ENCODE peak calls at places on chromosomes 1 and 21, in nine cellular contexts. U, A, Y, E, K, B, R, J and P are unnamed samples. For H3K4me1, the result is how much of the 10 kb centered on the place peaks cover.

GRCh38 chr1:117607471-117607870 is 1.6 kb downstream of the TENT5C start:
- DNase-seq in A (no peak), J (peak), U (peak), K (no peak), R (peak), Y (no peak), E (no peak), B (no peak), P (no peak)

GRCh38 chr21:18550361-18550760 is 146.8 kb upstream of the TMPRSS15 start:
- DNase-seq in Y (no peak), J (no peak), B (no peak), A (no peak), R (no peak), K (no peak), U (no peak), E (no peak), P (no peak)

GRCh38 chr1:230125633-230126528 is 58.8 kb downstream of the GALNT2 start:
- DNase-seq in E (peak), U (peak), K (no peak), R (no peak), Y (no peak), B (no peak), A (no peak), J (no peak), P (no peak)

GRCh38 chr1:168386949-168387586 is 106.4 kb downstream of the TBX19 start:
- DNase-seq in U (peak), A (peak), K (no peak), J (no peak), Y (no peak), R (peak), B (peak), E (peak), P (no peak)

GRCh38 chr1:205677152-205677551 is 3.2 kb downstream of the SLC45A3 start:
- DNase-seq in J (no peak), B (no peak), E (no peak), A (no peak), Y (no peak), R (no peak), U (no peak), K (no peak), P (no peak)

GRCh38 chr21:30478015-30478414 is 2.2 kb downstream of the KRTAP19-1 start:
- DNase-seq in K (no peak), J (no peak), Y (no peak), E (no peak), B (no peak), U (peak), A (no peak), R (no peak), P (no peak)

GRCh38 chr1:232923739-232924386 is 26.5 kb upstream of the NTPCR start:
- DNase-seq in Y (no peak), J (peak), B (no peak), E (no peak), U (peak), R (no peak), A (no peak), K (no peak), P (no peak)

GRCh38 chr1:182977480-182977879 is 24.5 kb upstream of the SHCBP1L start:
- DNase-seq in R (no peak), B (no peak), A (no peak), J (no peak), Y (no peak), U (peak), K (no peak), E (no peak), P (no peak)

GRCh38 chr1:230186003-230186863 is 119.2 kb downstream of the GALNT2 start:
- DNase-seq in Y (no peak), J (no peak), R (peak), U (peak), E (peak), K (peak), B (peak), A (peak), P (no peak)

GRCh38 chr1:43566382-43567035 is 35.8 kb downstream of the PTPRF start:
- DNase-seq in Y (no peak), E (no peak), B (no peak), A (no peak), K (no peak), R (no peak), U (no peak), J (no peak), P (no peak)

GRCh38 chr21:28445081-28445830 is 547.4 kb downstream of the LTN1 start:
- DNase-seq in U (peak), E (peak), A (no peak), R (no peak), Y (no peak), B (no peak), K (no peak), J (no peak), P (no peak)

GRCh38 chr21:26147535-26147934 is 23.0 kb downstream of the APP start:
- DNase-seq in J (no peak), R (no peak), K (no peak), B (no peak), Y (no peak), E (no peak), A (no peak), U (no peak), P (no peak)

GRCh38 chr21:40553781-40554180 is 293.2 kb downstream of the DSCAM start:
- DNase-seq in R (no peak), J (no peak), K (no peak), A (no peak), B (no peak), E (no peak), Y (no peak), U (no peak), P (no peak)

GRCh38 chr1:29166291-29166878 is 15.3 kb downstream of the SRSF4 start:
- DNase-seq in Y (no peak), B (no peak), E (no peak), A (peak), U (no peak), R (no peak), J (no peak), K (no peak), P (no peak)

GRCh38 chr1:37741130-37741529 is 23.8 kb downstream of the EPHA10 start:
- DNase-seq in K (no peak), E (peak), Y (no peak), R (no peak), B (no peak), U (peak), J (no peak), A (no peak), P (peak)

GRCh38 chr1:221740260-221740830 is 1.5 kb downstream of the DUSP10 start:
- DNase-seq in Y (no peak), A (no peak), K (peak), B (no peak), J (no peak), U (peak), R (peak), E (no peak), P (no peak)

GRCh38 chr1:51303751-51304196 is 26.6 kb downstream of the TTC39A start:
- DNase-seq in J (no peak), A (no peak), K (peak), U (no peak), Y (no peak), R (no peak), B (no peak), E (peak), P (no peak)

GRCh38 chr1:27539901-27540861 is 50.2 kb upstream of the WASF2 start:
- DNase-seq in E (no peak), J (no peak), R (no peak), U (peak), A (no peak), Y (no peak), K (peak), B (no peak), P (no peak)

GRCh38 chr1:6035719-6036118 is 10.0 kb upstream of the KCNAB2 start:
- DNase-seq in J (no peak), B (no peak), E (no peak), A (no peak), Y (no peak), R (no peak), K (peak), U (no peak), P (no peak)

GRCh38 chr1:116476321-116476720 is 94.5 kb downstream of the CD58 start:
- DNase-seq in A (no peak), U (no peak), K (no peak), E (no peak), R (no peak), J (no peak), B (no peak), Y (no peak), P (no peak)

GRCh38 chr1:234398849-234399381 is 25.7 kb downstream of the COA6 start:
- DNase-seq in U (peak), J (no peak), R (no peak), K (no peak), Y (no peak), A (no peak), E (peak), B (no peak), P (no peak)

GRCh38 chr1:174273766-174274165 is 114.4 kb downstream of the RABGAP1L start:
- DNase-seq in B (no peak), K (no peak), R (no peak), Y (no peak), A (no peak), U (no peak), E (no peak), J (no peak), P (no peak)

GRCh38 chr1:236282159-236282716 is 480 bp upstream of the ERO1B start:
- DNase-seq in K (no peak), R (no peak), A (no peak), U (no peak), J (peak), B (peak), E (no peak), Y (no peak), P (no peak)

GRCh38 chr1:65539272-65540131 is 119.0 kb downstream of the LEPR start:
- DNase-seq in A (no peak), R (no peak), U (no peak), E (no peak), K (no peak), Y (no peak), J (no peak), B (no peak), P (no peak)

GRCh38 chr1:228803421-228803820 is 68.1 kb downstream of the RHOU start:
- DNase-seq in U (no peak), K (no peak), E (no peak), B (no peak), A (no peak), Y (no peak), J (no peak), R (no peak), P (no peak)

DNA sequence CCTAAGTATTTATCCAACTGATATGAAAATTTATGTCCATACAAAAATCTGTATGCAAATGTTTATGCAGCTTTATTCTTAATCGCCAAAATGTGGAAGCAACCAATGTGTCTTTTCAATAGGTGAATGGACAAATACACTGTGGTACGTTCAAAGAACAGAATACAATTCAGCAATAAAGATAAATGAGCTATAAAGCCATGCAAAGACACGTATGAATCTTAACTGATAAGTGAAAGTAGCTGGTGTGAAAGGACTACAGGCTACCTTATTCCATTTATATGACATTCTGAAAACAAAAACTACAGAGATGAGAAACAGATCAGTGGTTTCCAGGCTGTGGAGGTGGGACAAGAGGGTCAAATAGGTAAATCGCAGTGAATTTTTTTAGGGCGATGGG is 419.6 kb upstream of the B3GALT2 start:
- DNase-seq in B (no peak), E (no peak), R (no peak), U (no peak), A (no peak), Y (no peak), K (no peak), J (no peak), P (no peak)
- H3K4me1 ChIP-seq in B (under half), E (under half), R (under half), U (under half), A (under half), Y (under half), K (under half), J (under half), P (under half)

DNA sequence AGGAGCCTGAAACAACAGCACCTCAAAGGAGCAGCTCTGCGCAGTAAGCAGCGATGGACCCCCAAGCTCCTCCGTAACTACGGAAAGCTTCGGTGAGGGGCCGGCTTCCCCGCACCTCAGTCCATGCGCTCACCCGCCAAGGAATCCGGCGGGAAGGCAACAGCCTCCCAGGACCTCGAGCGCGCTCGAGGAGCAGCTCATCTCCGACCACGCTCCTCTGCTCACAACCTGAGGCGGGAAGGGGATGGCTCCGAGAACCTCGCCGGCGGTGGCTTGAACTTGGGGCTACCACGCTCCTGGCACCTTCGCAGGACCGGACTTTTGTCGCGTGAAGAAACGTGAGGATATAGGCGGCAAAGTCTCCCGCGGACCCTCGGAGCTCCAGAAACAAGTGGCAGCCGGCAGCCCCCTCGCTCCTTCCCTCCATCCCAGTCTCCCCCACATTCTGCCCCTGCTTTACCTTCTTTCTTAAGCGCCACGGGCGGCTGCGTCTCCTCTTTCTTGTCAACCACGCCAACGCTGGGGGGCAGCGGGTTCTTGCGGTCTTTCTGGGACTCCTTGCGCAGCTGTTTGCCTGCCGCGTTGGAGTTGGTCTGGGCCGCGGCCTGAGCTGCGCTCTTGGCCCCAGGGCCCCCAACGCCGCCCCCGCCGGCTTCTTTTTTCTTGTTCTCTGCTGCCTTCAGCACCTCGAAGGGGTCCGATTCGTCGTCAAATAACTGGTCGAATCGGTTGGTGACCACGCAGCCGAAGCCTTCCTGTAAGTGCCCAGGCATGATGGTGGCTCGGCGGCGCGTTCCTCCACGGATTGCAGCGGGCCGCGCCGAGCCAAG is 459 bp downstream of the SERBP1 start:
- DNase-seq in A (peak), J (peak), R (peak), B (peak), U (peak), E (peak), K (no peak), Y (peak), P (peak)
- TF ChIP-seq CTCF in A (no peak), J (no peak), R (no peak), B (no peak), U (no peak), E (no peak), K (no peak), Y (no peak), P (no peak)

GRCh38 chr1:40665335-40666171 is at the start of gene RIMS3:
- DNase-seq in J (peak), U (peak), K (peak), B (peak), R (peak), Y (peak), A (peak), E (peak), P (peak)
- H3K27ac ChIP-seq in J (peak), U (no peak), K (no peak), B (no peak), R (no peak), Y (peak), A (no peak), E (no peak), P (peak)

GRCh38 chr1:67747667-67748066 is 62.7 kb downstream of the GADD45A start:
- DNase-seq in J (no peak), Y (no peak), A (no peak), E (peak), K (no peak), B (no peak), U (no peak), R (no peak), P (no peak)
- H3K4me1 ChIP-seq in J (half or more), Y (under half), A (under half), E (half or more), K (half or more), B (under half), U (half or more), R (under half), P (half or more)